ENCODE peak calls at places on chromosome 11, in five cellular contexts. X is fibroblast of the aortic adventitia; Q is fibroblast of lung; F is AG10803; J is effector memory CD4-positive, alpha-beta T cell. Z is an unnamed sample.

GRCh38 chr11:71998649-71999310 is at the start of gene IL18BP:
- DNase-seq in X (no peak), Q (no peak), F (no peak), J (peak; percentile 15), Z (no peak)

GRCh38 chr11:86955674-86956522 is 703 bp upstream of the FZD4 start:
- DNase-seq in X (peak; percentile 73), Q (peak; percentile 78), F (peak; percentile 47), J (no peak), Z (no peak)

GRCh38 chr11:115247404-115247803 is 256.8 kb downstream of the CADM1 start:
- DNase-seq in X (no peak), Q (peak; percentile 97), F (peak; percentile 73), J (no peak), Z (no peak)

GRCh38 chr11:21511835-21512440 is 680.9 kb upstream of the ANO5 start:
- DNase-seq in X (peak; percentile 5), Q (peak; percentile 27), F (peak; percentile 20), J (no peak), Z (no peak)

GRCh38 chr11:132022718-132023117 is 652.3 kb downstream of the NTM start:
- DNase-seq in X (peak; percentile 94), Q (peak; percentile 89), F (peak; percentile 92), J (no peak), Z (no peak)

GRCh38 chr11:128040603-128041002 is 546.8 kb downstream of the ETS1 start:
- DNase-seq in X (peak; percentile 62), Q (peak; percentile 28), F (peak; percentile 69), J (no peak), Z (no peak)

GRCh38 chr11:13277719-13278619 is at the start of gene BMAL1:
- DNase-seq in X (peak; percentile 14), Q (peak; percentile 8), F (no peak), J (peak; percentile 52), Z (no peak)

GRCh38 chr11:95917188-95918036 is 6.5 kb downstream of the MTMR2 start:
- DNase-seq in X (peak; percentile 75), Q (peak; percentile 63), F (no peak), J (no peak), Z (no peak)

GRCh38 chr11:721913-722811 is 16.1 kb downstream of the EPS8L2 start:
- DNase-seq in X (no peak), Q (no peak), F (no peak), J (peak; percentile 33), Z (peak; percentile 49)

GRCh38 chr11:10303558-10304363 is 1.1 kb upstream of the ADM start:
- DNase-seq in X (peak; percentile 41), Q (peak; percentile 41), F (peak; percentile 86), J (no peak), Z (peak; percentile 33)

GRCh38 chr11:134266841-134267251 is 9.3 kb upstream of the GLB1L3 start:
- DNase-seq in X (peak; percentile 75), Q (peak; percentile 88), F (peak; percentile 97), J (no peak), Z (no peak)

GRCh38 chr11:112439614-112440013 is 179.0 kb upstream of the PLET1 start:
- DNase-seq in X (no peak), Q (no peak), F (no peak), J (no peak), Z (no peak)

GRCh38 chr11:20474951-20475517 is 87.5 kb downstream of the PRMT3 start:
- DNase-seq in X (no peak), Q (no peak), F (no peak), J (no peak), Z (no peak)

GRCh38 chr11:116596346-116597260 is 176.2 kb downstream of the BUD13 start:
- DNase-seq in X (no peak), Q (no peak), F (no peak), J (no peak), Z (no peak)

GRCh38 chr11:133955091-133955846 is 1.5 kb downstream of the IGSF9B start:
- DNase-seq in X (no peak), Q (no peak), F (no peak), J (no peak), Z (peak; percentile 46)

GRCh38 chr11:112965601-112966125 is 4.4 kb downstream of the NCAM1 start:
- DNase-seq in X (no peak), Q (no peak), F (no peak), J (no peak), Z (no peak)

GRCh38 chr11:94218372-94218771 is 86.0 kb upstream of the IZUMO1R start:
- DNase-seq in X (no peak), Q (no peak), F (no peak), J (no peak), Z (no peak)

GRCh38 chr11:46278387-46279173 is 1.1 kb downstream of the CREB3L1 start:
- DNase-seq in X (peak; percentile 58), Q (peak; percentile 59), F (peak; percentile 60), J (no peak), Z (no peak)

GRCh38 chr11:126181939-126182730 is 29.3 kb downstream of the RPUSD4 start:
- DNase-seq in X (no peak), Q (no peak), F (no peak), J (no peak), Z (no peak)

GRCh38 chr11:67057410-67057757 is 737 bp downstream of the RHOD start:
- DNase-seq in X (no peak), Q (peak; percentile 27), F (no peak), J (no peak), Z (no peak)
- H3K4me3 ChIP-seq in X (no peak overlapping the region), Q (peak overlapping the region; percentile 66), F (peak overlapping the region; percentile 70), J (no peak overlapping the region), Z (no peak overlapping the region)

GRCh38 chr11:2146051-2146450 is 6.9 kb upstream of the IGF2 start:
- DNase-seq in X (no peak), Q (no peak), F (no peak), J (no peak), Z (no peak)

GRCh38 chr11:2142300-2142759 is 3.1 kb upstream of the IGF2 start:
- DNase-seq in X (peak; percentile 47), Q (peak; percentile 14), F (peak; percentile 25), J (no peak), Z (no peak)

GRCh38 chr11:2144549-2145220 is 5.5 kb upstream of the IGF2 start:
- DNase-seq in X (no peak), Q (no peak), F (no peak), J (no peak), Z (no peak)

GRCh38 chr11:2142762-2143202 is 3.6 kb upstream of the IGF2 start:
- DNase-seq in X (peak; percentile 15), Q (peak; percentile 22), F (peak; percentile 8), J (no peak), Z (no peak)

DNA sequence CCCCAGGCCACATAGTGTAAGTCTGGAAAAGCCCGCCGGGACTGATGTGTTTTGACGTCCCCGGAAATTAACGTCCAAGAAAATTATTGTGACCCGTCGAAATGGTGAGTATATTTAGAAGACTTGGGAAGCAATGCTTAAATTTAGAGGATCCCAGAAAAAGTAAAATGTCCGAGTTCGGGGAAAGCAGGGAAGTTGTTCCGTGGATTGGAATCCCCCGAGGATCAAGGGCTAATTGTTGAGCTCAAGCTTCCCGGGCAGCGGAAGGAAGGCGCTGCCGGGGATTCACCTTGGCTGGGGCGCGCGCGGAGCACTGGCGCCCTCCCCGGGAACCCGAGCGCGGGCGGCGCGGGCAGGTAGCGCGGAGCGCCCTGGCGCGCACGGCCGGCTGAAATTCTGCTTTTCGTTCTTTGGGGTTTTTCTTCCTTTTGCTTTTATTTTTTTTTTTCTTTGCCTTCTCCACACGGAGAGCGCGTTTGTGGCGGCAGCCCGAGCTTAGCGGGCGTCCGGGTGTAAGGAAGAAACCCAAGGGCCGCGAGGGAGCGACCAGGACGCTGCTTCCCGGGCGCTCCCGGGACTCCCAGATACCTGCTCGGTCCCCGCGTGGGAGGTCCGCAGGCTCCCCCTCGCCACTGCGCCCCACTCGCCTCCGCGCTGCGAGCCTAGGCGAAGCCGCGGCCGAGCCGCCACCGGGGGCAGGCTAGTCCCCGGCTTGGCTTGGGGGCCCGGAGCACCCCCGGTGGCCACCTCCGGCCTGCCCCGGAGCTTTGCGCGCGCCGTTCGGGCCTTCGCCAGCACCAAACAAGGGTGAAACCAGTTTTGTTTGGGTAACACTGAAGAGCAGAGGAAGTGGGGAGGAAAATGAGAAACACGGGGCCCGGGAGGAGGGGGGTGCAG is 4.7 kb upstream of the IGF2 start:
- DNase-seq in X (no peak), Q (no peak), F (no peak), J (no peak), Z (no peak)
- H3K4me3 ChIP-seq in X (no peak overlapping the region), Q (no peak overlapping the region), F (no peak overlapping the region), J (no peak overlapping the region), Z (no peak overlapping the region)

GRCh38 chr11:83069441-83070043 is 2.2 kb downstream of the RAB30 start:
- DNase-seq in X (no peak), Q (no peak), F (no peak), J (no peak), Z (no peak)
- H3K4me3 ChIP-seq in X (peak overlapping the region; percentile 87), Q (peak overlapping the region; percentile 80), F (peak overlapping the region; percentile 97), J (no peak overlapping the region), Z (peak overlapping the region; percentile 87)

GRCh38 chr11:130102457-130103249 is 33.0 kb downstream of the APLP2 start:
- DNase-seq in X (peak; percentile 51), Q (no peak), F (no peak), J (no peak), Z (no peak)
- H3K4me3 ChIP-seq in X (no peak overlapping the region), Q (no peak overlapping the region), F (no peak overlapping the region), J (no peak overlapping the region), Z (no peak overlapping the region)

GRCh38 chr11:34232810-34233209 is 125.0 kb downstream of the ABTB2 start:
- DNase-seq in X (no peak), Q (no peak), F (no peak), J (no peak), Z (no peak)
- H3K4me3 ChIP-seq in X (no peak overlapping the region), Q (no peak overlapping the region), F (no peak overlapping the region), J (no peak overlapping the region), Z (no peak overlapping the region)

Z was measured in CD4-positive, CD25-positive, alpha-beta regulatory T cell.